ENCODE peak calls at places on chromosomes 13 and 19, in eight cellular contexts. One of them, this sample, is unnamed.

GRCh38 chr13:19860884-19861655 is 2.4 kb downstream of the ZMYM5 start:
- DNase-seq in uterus: no peak
- DNase-seq in prostate gland: no peak
- DNase-seq in lower leg skin: no peak
- DNase-seq in testis: no peak
- DNase-seq in endodermal cell: peak; percentile 50
- DNase-seq in colonic mucosa: no peak
- DNase-seq in cardiac muscle cell: peak; percentile 65
- DNase-seq in this sample: peak; percentile 73

GRCh38 chr13:110512198-110512740 is 49.3 kb downstream of the RAB20 start:
- DNase-seq in testis: no peak
- DNase-seq in cardiac muscle cell: no peak
- DNase-seq in lower leg skin: no peak
- DNase-seq in colonic mucosa: no peak
- DNase-seq in endodermal cell: no peak
- DNase-seq in uterus: no peak
- DNase-seq in prostate gland: no peak
- DNase-seq in this sample: no peak

GRCh38 chr13:29039212-29039611 is 219.1 kb downstream of the MTUS2 start:
- DNase-seq in uterus: no peak
- DNase-seq in prostate gland: no peak
- DNase-seq in testis: no peak
- DNase-seq in colonic mucosa: no peak
- DNase-seq in cardiac muscle cell: no peak
- DNase-seq in lower leg skin: no peak
- DNase-seq in endodermal cell: peak; percentile 17
- DNase-seq in this sample: no peak

GRCh38 chr19:8373867-8374813 is 10.2 kb downstream of the ANGPTL4 start:
- DNase-seq in colonic mucosa: no peak
- DNase-seq in uterus: no peak
- DNase-seq in cardiac muscle cell: peak; percentile 23
- DNase-seq in lower leg skin: no peak
- DNase-seq in testis: peak; percentile 84
- DNase-seq in prostate gland: peak; percentile 73
- DNase-seq in endodermal cell: peak; percentile 61
- DNase-seq in this sample: no peak

GRCh38 chr19:49065905-49066512 is 1.4 kb upstream of the NTF4 start:
- DNase-seq in testis: no peak
- DNase-seq in cardiac muscle cell: no peak
- DNase-seq in uterus: no peak
- DNase-seq in endodermal cell: peak; percentile 57
- DNase-seq in colonic mucosa: no peak
- DNase-seq in prostate gland: no peak
- DNase-seq in lower leg skin: no peak
- DNase-seq in this sample: no peak

GRCh38 chr13:20006206-20006605 is 47.7 kb downstream of the ZMYM2 start:
- DNase-seq in colonic mucosa: no peak
- DNase-seq in endodermal cell: no peak
- DNase-seq in prostate gland: no peak
- DNase-seq in testis: no peak
- DNase-seq in lower leg skin: no peak
- DNase-seq in cardiac muscle cell: no peak
- DNase-seq in uterus: no peak
- DNase-seq in this sample: peak; percentile 44

GRCh38 chr19:11373166-11373884 is 1.1 kb upstream of the SWSAP1 start:
- DNase-seq in cardiac muscle cell: peak; percentile 53
- DNase-seq in prostate gland: no peak
- DNase-seq in colonic mucosa: no peak
- DNase-seq in uterus: no peak
- DNase-seq in lower leg skin: no peak
- DNase-seq in testis: peak; percentile 76
- DNase-seq in endodermal cell: peak; percentile 89
- DNase-seq in this sample: no peak

GRCh38 chr13:45224181-45224580 is 23.3 kb upstream of the KCTD4 start:
- DNase-seq in testis: no peak
- DNase-seq in lower leg skin: no peak
- DNase-seq in endodermal cell: no peak
- DNase-seq in cardiac muscle cell: no peak
- DNase-seq in prostate gland: no peak
- DNase-seq in uterus: no peak
- DNase-seq in colonic mucosa: no peak
- DNase-seq in this sample: peak; percentile 72

GRCh38 chr13:104286566-104287290 is 1220.5 kb upstream of the SLC10A2 start:
- DNase-seq in endodermal cell: peak; percentile 68
- DNase-seq in lower leg skin: no peak
- DNase-seq in prostate gland: no peak
- DNase-seq in colonic mucosa: no peak
- DNase-seq in uterus: no peak
- DNase-seq in cardiac muscle cell: no peak
- DNase-seq in testis: no peak
- DNase-seq in this sample: no peak

GRCh38 chr13:80011448-80012212 is 329.3 kb downstream of the SPRY2 start:
- DNase-seq in colonic mucosa: peak; percentile 40
- DNase-seq in uterus: no peak
- DNase-seq in lower leg skin: no peak
- DNase-seq in testis: peak; percentile 32
- DNase-seq in prostate gland: no peak
- DNase-seq in cardiac muscle cell: peak; percentile 73
- DNase-seq in endodermal cell: no peak
- DNase-seq in this sample: peak; percentile 29

GRCh38 chr13:45781553-45782326 is 69.8 kb downstream of the SIAH3 start:
- DNase-seq in testis: peak; percentile 59
- DNase-seq in uterus: peak; percentile 29
- DNase-seq in endodermal cell: no peak
- DNase-seq in colonic mucosa: peak; percentile 44
- DNase-seq in cardiac muscle cell: peak; percentile 3
- DNase-seq in prostate gland: no peak
- DNase-seq in lower leg skin: peak; percentile 81
- DNase-seq in this sample: peak; percentile 29

DNA sequence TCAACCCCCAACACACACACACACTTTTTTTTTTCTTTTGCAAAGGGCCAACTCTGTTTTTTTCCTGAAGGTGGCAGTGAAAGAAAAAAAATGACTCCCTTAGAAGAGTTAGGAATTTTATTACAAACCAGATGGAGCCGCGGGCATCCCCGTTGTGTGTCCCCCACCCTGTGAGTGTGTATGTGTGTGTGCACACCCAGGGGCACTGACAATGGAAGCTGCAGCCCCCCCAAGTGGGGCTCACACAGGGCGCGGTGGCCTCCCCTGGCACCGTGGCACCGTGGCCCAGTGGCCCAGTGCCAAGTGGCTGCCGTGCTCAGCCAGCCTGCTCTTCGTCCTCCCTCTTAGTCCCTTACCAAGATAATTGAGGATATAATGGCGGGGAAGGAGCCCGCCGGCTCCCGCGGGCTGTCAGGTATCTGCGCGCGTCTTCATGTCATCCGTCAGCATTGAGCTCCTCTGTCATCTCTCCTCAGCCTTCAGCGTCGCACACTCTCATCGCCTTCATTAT is 314.1 kb downstream of the ZNF536 start:
- DNase-seq in cardiac muscle cell: peak; percentile 12
- DNase-seq in endodermal cell: peak; percentile 43
- DNase-seq in uterus: no peak
- DNase-seq in lower leg skin: peak; percentile 81
- DNase-seq in colonic mucosa: no peak
- DNase-seq in testis: no peak
- DNase-seq in prostate gland: no peak
- DNase-seq in this sample: peak; percentile 12
- TF ChIP-seq CTCF in cardiac muscle cell: peak; percentile 22
- TF ChIP-seq CTCF in endodermal cell: peak; percentile 37
- TF ChIP-seq CTCF in uterus: peak; percentile 16
- TF ChIP-seq CTCF in lower leg skin: no peak
- TF ChIP-seq CTCF in colonic mucosa: no peak
- TF ChIP-seq CTCF in testis: no peak
- TF ChIP-seq CTCF in prostate gland: peak; percentile 22
- TF ChIP-seq CTCF in this sample: no peak

DNA sequence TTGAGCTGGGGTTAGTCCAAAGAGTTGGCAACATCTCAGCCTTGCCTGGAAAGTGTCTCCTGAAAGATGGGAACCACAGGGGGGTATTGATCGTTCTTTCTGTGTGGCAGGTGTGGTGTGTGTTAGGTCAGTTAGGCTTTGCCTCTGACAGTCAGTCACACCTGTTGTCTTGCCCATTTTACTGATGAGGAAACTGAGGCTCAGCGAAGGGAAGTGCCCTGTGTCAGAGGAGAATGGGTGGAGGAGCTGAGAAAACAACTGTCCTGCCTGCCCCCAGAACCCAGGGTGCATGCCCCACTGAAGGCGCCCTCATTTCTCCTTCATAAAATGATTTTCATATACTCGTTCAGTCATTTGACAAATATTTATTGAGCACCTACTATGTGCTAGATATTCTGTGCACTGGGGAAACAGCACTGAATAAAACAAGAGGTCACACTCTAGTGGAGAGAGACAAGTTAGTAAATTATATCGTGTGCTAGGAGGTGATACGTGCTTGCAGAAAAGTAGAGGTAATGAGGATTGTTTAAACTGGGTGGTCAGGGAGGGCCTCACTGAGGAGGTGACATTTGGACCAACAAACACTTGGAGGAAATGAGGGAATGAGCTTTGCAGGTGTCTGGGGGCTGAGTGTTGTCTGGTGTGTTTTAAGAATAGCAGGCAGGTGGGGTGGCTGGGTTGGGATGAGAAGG is 1.6 kb downstream of the FXYD5 start:
- DNase-seq in uterus: no peak
- DNase-seq in endodermal cell: no peak
- DNase-seq in lower leg skin: no peak
- DNase-seq in prostate gland: no peak
- DNase-seq in colonic mucosa: no peak
- DNase-seq in testis: no peak
- DNase-seq in cardiac muscle cell: no peak
- DNase-seq in this sample: no peak
- H3K4me3 ChIP-seq in uterus: no peak overlapping the region
- H3K4me3 ChIP-seq in endodermal cell: no peak overlapping the region
- H3K4me3 ChIP-seq in lower leg skin: no peak overlapping the region
- H3K4me3 ChIP-seq in prostate gland: no peak overlapping the region
- H3K4me3 ChIP-seq in colonic mucosa: peak overlapping the region; percentile 57
- H3K4me3 ChIP-seq in testis: no peak overlapping the region
- H3K4me3 ChIP-seq in cardiac muscle cell: no peak overlapping the region
- H3K4me3 ChIP-seq in this sample: peak overlapping the region; percentile 83

DNA sequence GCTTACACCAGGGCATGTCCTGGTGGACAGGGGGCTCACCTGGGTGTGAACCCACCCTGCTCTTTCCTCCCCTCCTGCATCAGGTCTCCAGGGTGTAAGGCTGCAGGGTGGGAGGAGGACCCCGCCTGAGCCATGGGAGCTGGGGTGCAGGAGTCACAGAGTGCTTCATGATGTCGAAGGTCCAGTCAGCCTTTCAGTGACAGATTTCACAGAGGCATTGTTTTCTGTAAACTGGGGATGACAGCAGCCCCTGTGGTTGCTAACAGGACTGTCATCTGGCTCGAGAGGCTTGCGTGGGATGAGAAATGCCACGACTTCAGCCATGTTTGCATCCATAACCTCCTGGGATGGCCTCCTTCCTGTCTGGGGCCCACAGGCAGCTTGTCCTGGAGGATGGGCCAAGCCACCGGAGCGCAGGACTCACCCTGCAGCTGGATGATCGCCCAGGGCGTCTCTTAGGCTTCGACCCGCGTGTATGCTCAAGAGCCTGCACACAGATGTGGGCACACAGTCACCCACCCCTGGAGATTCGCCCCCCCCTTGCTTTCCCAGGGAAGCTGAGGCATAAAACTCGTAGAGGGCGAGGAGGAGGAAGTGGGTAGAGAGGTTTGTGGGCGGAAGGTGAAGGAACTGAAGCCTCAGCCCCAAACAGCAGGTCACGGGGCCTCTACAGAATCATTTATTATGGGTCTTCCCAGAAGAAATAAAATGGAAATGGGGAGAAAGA is 4.9 kb downstream of the NANOS3 start:
- DNase-seq in cardiac muscle cell: peak; percentile 67
- DNase-seq in colonic mucosa: peak; percentile 60
- DNase-seq in lower leg skin: no peak
- DNase-seq in uterus: no peak
- DNase-seq in endodermal cell: no peak
- DNase-seq in prostate gland: no peak
- DNase-seq in testis: peak; percentile 53
- DNase-seq in this sample: no peak
- TF ChIP-seq CTCF in cardiac muscle cell: no peak
- TF ChIP-seq CTCF in colonic mucosa: no peak
- TF ChIP-seq CTCF in lower leg skin: no peak
- TF ChIP-seq CTCF in uterus: no peak
- TF ChIP-seq CTCF in endodermal cell: no peak
- TF ChIP-seq CTCF in prostate gland: no peak
- TF ChIP-seq CTCF in testis: no peak
- TF ChIP-seq CTCF in this sample: no peak

GRCh38 chr19:41997121-41997850 is 3.3 kb upstream of the ATP1A3 start:
- DNase-seq in endodermal cell: peak; percentile 91
- DNase-seq in testis: peak; percentile 60
- DNase-seq in colonic mucosa: peak; percentile 28
- DNase-seq in prostate gland: peak; percentile 24
- DNase-seq in lower leg skin: no peak
- DNase-seq in cardiac muscle cell: peak; percentile 47
- DNase-seq in uterus: no peak
- DNase-seq in this sample: peak; percentile 11

GRCh38 chr19:41999878-42000208 is 5.8 kb upstream of the ATP1A3 start:
- DNase-seq in cardiac muscle cell: no peak
- DNase-seq in colonic mucosa: no peak
- DNase-seq in lower leg skin: no peak
- DNase-seq in endodermal cell: no peak
- DNase-seq in uterus: no peak
- DNase-seq in prostate gland: no peak
- DNase-seq in testis: no peak
- DNase-seq in this sample: no peak

GRCh38 chr19:41999071-41999877 is 5.2 kb upstream of the ATP1A3 start:
- DNase-seq in testis: no peak
- DNase-seq in lower leg skin: no peak
- DNase-seq in uterus: no peak
- DNase-seq in colonic mucosa: no peak
- DNase-seq in prostate gland: no peak
- DNase-seq in cardiac muscle cell: no peak
- DNase-seq in endodermal cell: peak; percentile 78
- DNase-seq in this sample: no peak

GRCh38 chr19:41997851-41998229 is 3.8 kb upstream of the ATP1A3 start:
- DNase-seq in endodermal cell: peak; percentile 56
- DNase-seq in cardiac muscle cell: no peak
- DNase-seq in uterus: no peak
- DNase-seq in lower leg skin: no peak
- DNase-seq in testis: no peak
- DNase-seq in prostate gland: no peak
- DNase-seq in colonic mucosa: no peak
- DNase-seq in this sample: no peak

DNA sequence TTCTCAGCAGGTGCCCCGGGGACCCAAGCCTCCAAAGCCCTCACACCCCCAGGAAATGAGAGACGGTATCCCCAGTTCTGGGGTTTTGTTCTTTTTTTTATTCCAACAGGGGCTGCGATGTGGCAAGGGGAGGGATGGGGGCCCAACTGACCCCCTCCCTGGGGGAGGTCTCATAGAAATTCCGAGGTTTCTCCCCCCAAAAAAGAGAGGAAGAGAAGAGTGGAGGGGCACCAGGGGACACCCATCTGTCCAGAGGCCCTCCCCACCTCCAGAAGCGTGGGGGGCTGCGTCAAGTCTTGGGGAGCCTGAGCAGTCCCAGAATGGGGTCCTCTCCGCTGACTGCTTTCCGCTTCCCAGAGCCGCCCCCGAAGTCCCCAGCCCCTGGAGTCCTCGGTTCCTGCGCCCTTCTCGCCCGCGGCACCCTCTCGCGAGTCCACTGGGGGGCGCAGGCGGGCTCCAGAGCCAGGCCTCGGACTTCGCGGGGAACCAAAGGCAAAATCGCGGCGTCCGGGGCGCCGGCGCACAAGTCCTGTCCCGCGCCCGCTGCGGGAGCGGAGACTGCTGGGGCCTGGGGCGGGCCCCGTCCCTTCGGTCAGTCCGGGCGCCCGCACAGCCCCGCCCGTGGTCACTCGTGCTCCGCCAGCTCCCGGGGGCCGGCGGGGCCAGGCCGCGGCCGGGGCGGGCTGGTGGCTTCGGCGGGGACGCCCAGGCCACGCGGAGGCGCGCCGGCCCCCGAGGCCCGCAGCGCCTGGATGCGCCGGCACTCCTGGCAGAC is 4.4 kb upstream of the ATP1A3 start:
- DNase-seq in uterus: no peak
- DNase-seq in testis: peak; percentile 48
- DNase-seq in prostate gland: no peak
- DNase-seq in lower leg skin: no peak
- DNase-seq in endodermal cell: peak; percentile 93
- DNase-seq in cardiac muscle cell: peak; percentile 45
- DNase-seq in colonic mucosa: no peak
- DNase-seq in this sample: peak; percentile 41
- H3K4me3 ChIP-seq in uterus: no peak overlapping the region
- H3K4me3 ChIP-seq in testis: no peak overlapping the region
- H3K4me3 ChIP-seq in prostate gland: no peak overlapping the region
- H3K4me3 ChIP-seq in lower leg skin: no peak overlapping the region
- H3K4me3 ChIP-seq in endodermal cell: no peak overlapping the region
- H3K4me3 ChIP-seq in cardiac muscle cell: no peak overlapping the region
- H3K4me3 ChIP-seq in colonic mucosa: no peak overlapping the region
- H3K4me3 ChIP-seq in this sample: no peak overlapping the region

This sample was measured in foreskin fibroblast.